ENCODE peak calls at places on chromosome 19, in nine cellular contexts. D, Y, F, J, E, U, P, O and Z are unnamed samples.

GRCh38 chr19:13881231-13881691 is 4.3 kb downstream of the NANOS3 start:
- DNase-seq in D (no peak), Y (no peak), F (peak; percentile 46), J (no peak), E (no peak), U (no peak), P (no peak), O (no peak), Z (no peak)

GRCh38 chr19:35609881-35610353 is 2.6 kb upstream of the HAUS5 start:
- DNase-seq in D (no peak), Y (no peak), F (no peak), J (no peak), E (no peak), U (no peak), P (no peak), O (no peak), Z (peak; percentile 56)

GRCh38 chr19:2770055-2771013 is 12.7 kb downstream of the SGTA start:
- DNase-seq in D (no peak), Y (no peak), F (peak; percentile 71), J (no peak), E (no peak), U (no peak), P (peak; percentile 63), O (no peak), Z (no peak)

GRCh38 chr19:1089891-1090290 is 5.3 kb downstream of the POLR2E start:
- DNase-seq in D (no peak), Y (no peak), F (no peak), J (no peak), E (no peak), U (no peak), P (no peak), O (no peak), Z (no peak)

GRCh38 chr19:18361646-18362045 is 21.2 kb downstream of the PGPEP1 start:
- DNase-seq in D (no peak), Y (no peak), F (peak; percentile 46), J (no peak), E (no peak), U (no peak), P (no peak), O (no peak), Z (no peak)

GRCh38 chr19:3716147-3716668 is 8.0 kb downstream of the TJP3 start:
- DNase-seq in D (no peak), Y (no peak), F (no peak), J (no peak), E (no peak), U (no peak), P (no peak), O (no peak), Z (no peak)

GRCh38 chr19:19642506-19643157 is 825 bp downstream of the GMIP start:
- DNase-seq in D (no peak), Y (no peak), F (peak; percentile 40), J (no peak), E (no peak), U (no peak), P (no peak), O (no peak), Z (peak; percentile 81)

GRCh38 chr19:11481777-11482383 is 1.0 kb upstream of the ELAVL3 start:
- DNase-seq in D (peak; percentile 83), Y (peak; percentile 44), F (peak; percentile 95), J (peak; percentile 64), E (peak; percentile 37), U (peak; percentile 77), P (peak; percentile 75), O (peak; percentile 60), Z (peak; percentile 97)

GRCh38 chr19:41265376-41266153 is 1.4 kb downstream of the HNRNPUL1 start:
- DNase-seq in D (peak; percentile 65), Y (no peak), F (peak; percentile 47), J (peak; percentile 55), E (peak; percentile 22), U (peak; percentile 45), P (peak; percentile 28), O (peak; percentile 35), Z (peak; percentile 28)

DNA sequence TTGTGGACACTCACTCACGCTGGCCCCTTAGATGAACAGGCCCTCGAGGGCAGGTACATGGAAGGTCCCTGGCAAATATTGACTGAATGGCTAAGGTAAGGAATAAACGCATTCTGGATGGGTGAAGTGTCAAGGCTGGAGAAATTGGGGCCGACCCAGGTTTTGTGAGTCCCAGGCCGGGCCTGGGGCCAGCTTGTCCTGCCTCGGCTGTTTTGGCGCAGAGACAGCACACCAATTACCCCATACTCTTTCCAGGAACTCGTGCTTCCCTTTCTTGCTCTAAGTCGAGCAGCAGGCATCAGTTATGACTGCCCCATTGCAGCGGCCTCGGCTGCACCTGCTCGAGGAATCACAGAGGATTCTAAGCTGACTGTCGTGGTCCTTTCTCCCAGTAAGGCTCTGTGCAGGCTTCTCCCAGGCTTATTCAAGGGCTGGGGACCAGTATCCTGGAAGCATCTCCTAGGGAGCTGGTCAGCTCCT is 67.1 kb downstream of the ZNF536 start:
- DNase-seq in D (peak; percentile 42), Y (no peak), F (no peak), J (no peak), E (no peak), U (no peak), P (no peak), O (no peak), Z (no peak)
- TF ChIP-seq CTCF in D (no peak), Y (no peak), F (no peak), J (no peak), E (no peak), U (no peak), P (no peak), O (no peak), Z (no peak)

GRCh38 chr19:45082170-45082569 is 3.1 kb downstream of the GEMIN7 start:
- DNase-seq in D (no peak), Y (no peak), F (no peak), J (no peak), E (no peak), U (no peak), P (no peak), O (no peak), Z (no peak)

GRCh38 chr19:45079911-45080469 is 930 bp downstream of the GEMIN7 start:
- DNase-seq in D (no peak), Y (no peak), F (no peak), J (no peak), E (no peak), U (no peak), P (no peak), O (no peak), Z (no peak)

GRCh38 chr19:45076851-45077730 is 813 bp upstream of the ZNF296 start:
- DNase-seq in D (no peak), Y (no peak), F (no peak), J (no peak), E (no peak), U (no peak), P (no peak), O (no peak), Z (no peak)

GRCh38 chr19:45078390-45079062 is 534 bp upstream of the GEMIN7 start:
- DNase-seq in D (no peak), Y (no peak), F (no peak), J (no peak), E (no peak), U (no peak), P (no peak), O (no peak), Z (no peak)

GRCh38 chr19:45079063-45079910 is at the start of gene GEMIN7:
- DNase-seq in D (peak; percentile 76), Y (no peak), F (peak; percentile 91), J (peak; percentile 89), E (peak; percentile 77), U (peak; percentile 59), P (peak; percentile 63), O (peak; percentile 70), Z (peak; percentile 84)
- TF ChIP-seq CTCF in D (no peak), Y (no peak), F (no peak), J (no peak), E (no peak), U (no peak), P (no peak), O (no peak), Z (peak; percentile 4)

DNA sequence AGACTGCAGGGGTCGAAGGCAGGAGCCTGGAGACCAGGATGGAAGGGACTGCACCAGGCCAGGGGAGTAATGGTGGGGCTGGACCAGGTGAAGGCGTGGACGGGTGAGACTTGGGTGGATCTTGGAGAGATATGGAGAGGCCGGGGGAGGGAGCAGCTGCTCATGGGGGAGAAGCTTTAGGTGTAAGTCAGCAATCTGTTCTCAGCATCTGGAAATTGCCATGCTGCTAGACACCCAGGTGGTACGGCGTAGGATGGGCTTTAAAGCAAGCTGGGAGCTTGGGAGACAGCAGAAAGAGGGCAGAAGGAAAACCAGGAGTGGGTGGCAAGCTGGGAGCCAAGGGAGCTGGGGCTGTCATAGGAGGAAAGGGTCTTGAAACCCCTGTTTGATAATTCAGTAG is 3.0 kb downstream of the CERS4 start:
- DNase-seq in D (no peak), Y (no peak), F (no peak), J (no peak), E (no peak), U (no peak), P (no peak), O (no peak), Z (no peak)
- TF ChIP-seq CTCF in D (no peak), Y (no peak), F (no peak), J (no peak), E (no peak), U (no peak), P (no peak), O (no peak), Z (no peak)

DNA sequence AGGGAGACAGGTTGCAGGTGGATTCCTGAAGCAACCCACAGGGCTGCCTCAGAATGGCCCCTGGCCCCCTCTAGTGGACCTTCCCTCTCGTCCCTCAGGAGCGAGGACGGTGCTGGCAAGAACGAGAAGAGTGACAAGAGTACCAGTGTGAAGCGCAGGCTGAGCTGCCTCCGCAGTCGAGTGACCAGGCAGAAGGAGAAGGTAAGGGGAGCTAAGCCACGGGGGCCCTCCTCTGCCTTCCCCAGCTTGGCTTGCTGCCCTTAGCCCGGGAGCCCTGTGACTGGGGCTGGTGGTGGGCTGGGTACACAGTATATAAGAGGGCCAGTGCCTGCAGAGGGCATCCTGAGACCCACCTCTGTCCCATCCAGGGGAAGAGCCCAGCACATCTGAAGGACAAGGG is 34.0 kb downstream of the ARHGEF18 start:
- DNase-seq in D (no peak), Y (no peak), F (no peak), J (no peak), E (no peak), U (no peak), P (no peak), O (no peak), Z (no peak)
- TF ChIP-seq CTCF in D (no peak), Y (no peak), F (no peak), J (no peak), E (no peak), U (no peak), P (no peak), O (no peak), Z (no peak)

GRCh38 chr19:49150106-49150943 is 4.9 kb downstream of the HRC start:
- DNase-seq in D (peak; percentile 90), Y (no peak), F (peak; percentile 88), J (peak; percentile 93), E (peak; percentile 88), U (peak; percentile 64), P (peak; percentile 65), O (peak; percentile 76), Z (peak; percentile 80)
- TF ChIP-seq CTCF in D (no peak), Y (no peak), F (no peak), J (no peak), E (no peak), U (no peak), P (no peak), O (no peak), Z (no peak)

DNA sequence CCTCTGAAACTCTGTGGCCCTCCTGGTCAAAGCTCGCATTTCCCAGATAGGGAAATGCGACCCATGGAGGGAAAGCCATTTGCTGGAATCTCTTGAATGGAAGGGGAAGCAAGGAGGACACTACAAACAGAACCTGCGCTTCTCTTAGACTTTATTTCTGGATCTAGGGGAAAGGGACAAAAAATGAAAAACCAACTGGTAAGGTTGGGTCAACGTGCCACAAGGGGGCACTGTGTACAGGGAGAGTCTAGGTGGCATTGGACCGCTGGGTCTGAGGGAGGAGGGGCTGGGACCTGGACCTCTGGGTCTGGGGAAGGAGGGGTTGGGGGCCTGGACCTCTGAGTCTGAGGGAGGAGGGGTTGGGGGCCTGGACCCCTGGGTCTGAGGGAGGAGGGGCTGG is 5.0 kb downstream of the KLK4 start:
- DNase-seq in D (no peak), Y (no peak), F (no peak), J (peak; percentile 36), E (peak; percentile 31), U (no peak), P (peak; percentile 12), O (no peak), Z (peak; percentile 62)
- TF ChIP-seq CTCF in D (no peak), Y (peak; percentile 42), F (peak; percentile 31), J (peak; percentile 36), E (peak; percentile 30), U (peak; percentile 30), P (peak; percentile 58), O (no peak), Z (peak; percentile 77)